ENCODE peak calls at places on chromosome 10, in eight cellular contexts. P is GM23248, Y is hepatocyte, X is HCT116, O is A549, A is heart left ventricle, K is left ventricle myocardium inferior, N is PC-9. E is an unnamed sample.

GRCh38 chr10:118723467-118723866 is 31.3 kb downstream of the CACUL1 start:
- DNase-seq in P (peak; percentile 91), Y (no peak), X (no peak), O (no peak), A (no peak), K (no peak), N (no peak), E (no peak)

GRCh38 chr10:113073549-113074189 is 123.6 kb downstream of the TCF7L2 start:
- DNase-seq in P (peak; percentile 98), Y (peak; percentile 91), X (peak; percentile 97), O (peak; percentile 92), A (peak; percentile 51), K (peak; percentile 55), N (peak; percentile 96), E (peak; percentile 72)

GRCh38 chr10:52316005-52316404 is 1.9 kb downstream of the DKK1 start:
- DNase-seq in P (peak; percentile 58), Y (no peak), X (no peak), O (no peak), A (no peak), K (no peak), N (no peak), E (no peak)

GRCh38 chr10:124560377-124560776 is 98.8 kb downstream of the LHPP start:
- DNase-seq in P (peak; percentile 82), Y (peak; percentile 67), X (no peak), O (no peak), A (peak; percentile 70), K (peak; percentile 65), N (no peak), E (no peak)

GRCh38 chr10:77889277-77889903 is 37.2 kb downstream of the DLG5 start:
- DNase-seq in P (no peak), Y (peak; percentile 76), X (peak; percentile 80), O (no peak), A (peak; percentile 30), K (no peak), N (peak; percentile 97), E (no peak)

GRCh38 chr10:2920638-2921037 is 146.7 kb upstream of the PFKP start:
- DNase-seq in P (no peak), Y (no peak), X (no peak), O (no peak), A (no peak), K (no peak), N (no peak), E (no peak)

GRCh38 chr10:104450954-104451353 is 97.3 kb downstream of the CFAP58 start:
- DNase-seq in P (peak; percentile 22), Y (no peak), X (no peak), O (no peak), A (no peak), K (no peak), N (no peak), E (no peak)

GRCh38 chr10:26214538-26215461 is 1.8 kb upstream of the GAD2 start:
- DNase-seq in P (no peak), Y (no peak), X (no peak), O (no peak), A (no peak), K (no peak), N (no peak), E (peak; percentile 50)

GRCh38 chr10:91335147-91335546 is 75.0 kb upstream of the HECTD2 start:
- DNase-seq in P (no peak), Y (no peak), X (peak; percentile 22), O (no peak), A (no peak), K (no peak), N (no peak), E (no peak)

GRCh38 chr10:28592953-28593352 is 60.0 kb downstream of the WAC start:
- DNase-seq in P (peak; percentile 85), Y (peak; percentile 26), X (peak; percentile 2), O (peak; percentile 61), A (no peak), K (no peak), N (peak; percentile 74), E (no peak)

GRCh38 chr10:22629126-22629525 is 85.3 kb downstream of the PIP4K2A start:
- DNase-seq in P (peak; percentile 69), Y (no peak), X (no peak), O (no peak), A (no peak), K (no peak), N (no peak), E (no peak)

GRCh38 chr10:133530506-133530905 is 3.3 kb downstream of the CYP2E1 start:
- DNase-seq in P (no peak), Y (no peak), X (no peak), O (no peak), A (no peak), K (no peak), N (no peak), E (no peak)

GRCh38 chr10:133536198-133536597 is 9.0 kb downstream of the CYP2E1 start:
- DNase-seq in P (no peak), Y (no peak), X (no peak), O (no peak), A (no peak), K (no peak), N (no peak), E (no peak)

GRCh38 chr10:133532871-133533270 is 5.7 kb downstream of the CYP2E1 start:
- DNase-seq in P (no peak), Y (no peak), X (no peak), O (no peak), A (no peak), K (no peak), N (no peak), E (no peak)

GRCh38 chr10:133537551-133538545 is 10.7 kb downstream of the CYP2E1 start:
- DNase-seq in P (no peak), Y (no peak), X (no peak), O (no peak), A (no peak), K (no peak), N (no peak), E (no peak)

GRCh38 chr10:133534417-133534816 is 7.3 kb downstream of the CYP2E1 start:
- DNase-seq in P (no peak), Y (no peak), X (no peak), O (no peak), A (no peak), K (no peak), N (no peak), E (peak; percentile 54)
- H3K4me1 ChIP-seq in P (no peaks in the 10 kb centered on the region), Y (no peaks in the 10 kb centered on the region), X (no peaks in the 10 kb centered on the region), O (no peaks in the 10 kb centered on the region), A (peaks cover 3% of the 10 kb centered on the region), K (peaks cover 7% of the 10 kb centered on the region), N (no peaks in the 10 kb centered on the region), E (peaks cover 5% of the 10 kb centered on the region)

GRCh38 chr10:8049151-8049873 is 5.2 kb upstream of the GATA3 start:
- DNase-seq in P (no peak), Y (peak; percentile 25), X (no peak), O (peak; percentile 42), A (no peak), K (no peak), N (peak; percentile 47), E (no peak)
- H3K4me1 ChIP-seq in P (peaks cover 3% of the 10 kb centered on the region), Y (peaks cover 33% of the 10 kb centered on the region), X (peaks cover 3% of the 10 kb centered on the region), O (peaks cover 11% of the 10 kb centered on the region), A (peaks cover 31% of the 10 kb centered on the region), K (peaks cover 78% of the 10 kb centered on the region), N (no peaks in the 10 kb centered on the region), E (peaks cover 63% of the 10 kb centered on the region)

GRCh38 chr10:122474145-122474739 is 12.9 kb downstream of the HTRA1 start:
- DNase-seq in P (no peak), Y (no peak), X (no peak), O (no peak), A (no peak), K (no peak), N (no peak), E (no peak)

GRCh38 chr10:122473116-122473515 is 11.8 kb downstream of the HTRA1 start:
- DNase-seq in P (no peak), Y (no peak), X (no peak), O (no peak), A (no peak), K (no peak), N (no peak), E (no peak)

GRCh38 chr10:122468923-122469781 is 7.8 kb downstream of the HTRA1 start:
- DNase-seq in P (peak; percentile 99), Y (peak; percentile 58), X (peak; percentile 41), O (peak; percentile 89), A (no peak), K (no peak), N (peak; percentile 50), E (no peak)

GRCh38 chr10:122469848-122470247 is 8.5 kb downstream of the HTRA1 start:
- DNase-seq in P (no peak), Y (no peak), X (no peak), O (no peak), A (no peak), K (no peak), N (no peak), E (no peak)

GRCh38 chr10:122471531-122472177 is 10.3 kb downstream of the HTRA1 start:
- DNase-seq in P (peak; percentile 56), Y (no peak), X (no peak), O (no peak), A (no peak), K (no peak), N (no peak), E (no peak)
- H3K4me1 ChIP-seq in P (peaks cover 49% of the 10 kb centered on the region), Y (peaks cover 25% of the 10 kb centered on the region), X (peaks cover 7% of the 10 kb centered on the region), O (peaks cover 24% of the 10 kb centered on the region), A (peaks cover 27% of the 10 kb centered on the region), K (peaks cover 68% of the 10 kb centered on the region), N (peaks cover 5% of the 10 kb centered on the region), E (peaks cover 29% of the 10 kb centered on the region)

GRCh38 chr10:48885376-48885775 is 54.3 kb downstream of the LRRC18 start:
- DNase-seq in P (peak; percentile 8), Y (peak; percentile 58), X (peak; percentile 8), O (peak; percentile 43), A (no peak), K (no peak), N (no peak), E (no peak)

GRCh38 chr10:48887982-48888381 is 51.7 kb downstream of the LRRC18 start:
- DNase-seq in P (no peak), Y (no peak), X (no peak), O (no peak), A (no peak), K (no peak), N (no peak), E (no peak)

GRCh38 chr10:48896756-48897437 is 42.7 kb downstream of the LRRC18 start:
- DNase-seq in P (peak; percentile 83), Y (no peak), X (no peak), O (no peak), A (no peak), K (no peak), N (no peak), E (peak; percentile 43)

GRCh38 chr10:48895198-48895720 is 44.4 kb downstream of the LRRC18 start:
- DNase-seq in P (peak; percentile 13), Y (no peak), X (no peak), O (no peak), A (no peak), K (no peak), N (no peak), E (no peak)

GRCh38 chr10:48890904-48891839 is 48.5 kb downstream of the LRRC18 start:
- DNase-seq in P (peak; percentile 25), Y (no peak), X (no peak), O (no peak), A (no peak), K (no peak), N (no peak), E (peak; percentile 31)
- H3K4me1 ChIP-seq in P (no peaks in the 10 kb centered on the region), Y (peaks cover 6% of the 10 kb centered on the region), X (no peaks in the 10 kb centered on the region), O (no peaks in the 10 kb centered on the region), A (no peaks in the 10 kb centered on the region), K (peaks cover 6% of the 10 kb centered on the region), N (no peaks in the 10 kb centered on the region), E (peaks cover 4% of the 10 kb centered on the region)